ENCODE peak calls at places on chromosome 15, in seven cellular contexts. One of them, this sample, is unnamed.

GRCh38 chr15:70159397-70160009 is 61.8 kb upstream of the TLE3 start:
- DNase-seq in neural crest cell: no peak
- DNase-seq in effector CD4-positive, alpha-beta T cell: no peak
- DNase-seq in thoracic aorta: no peak
- DNase-seq in vagina: no peak
- DNase-seq in NCI-H2081: no peak
- DNase-seq in germinal center: no peak
- DNase-seq in this sample: no peak

GRCh38 chr15:60780147-60780546 is 301.2 kb upstream of the ICE2 start:
- DNase-seq in vagina: no peak
- DNase-seq in NCI-H2081: no peak
- DNase-seq in germinal center: no peak
- DNase-seq in effector CD4-positive, alpha-beta T cell: no peak
- DNase-seq in neural crest cell: no peak
- DNase-seq in thoracic aorta: no peak
- DNase-seq in this sample: no peak

GRCh38 chr15:27492021-27492621 is 521.1 kb downstream of the GABRG3 start:
- DNase-seq in vagina: no peak
- DNase-seq in germinal center: no peak
- DNase-seq in effector CD4-positive, alpha-beta T cell: no peak
- DNase-seq in neural crest cell: no peak
- DNase-seq in NCI-H2081: no peak
- DNase-seq in thoracic aorta: no peak
- DNase-seq in this sample: peak; percentile 85

GRCh38 chr15:28100516-28101195 is 1.5 kb upstream of the OCA2 start:
- DNase-seq in NCI-H2081: no peak
- DNase-seq in thoracic aorta: no peak
- DNase-seq in neural crest cell: no peak
- DNase-seq in germinal center: no peak
- DNase-seq in effector CD4-positive, alpha-beta T cell: no peak
- DNase-seq in vagina: peak; percentile 65
- DNase-seq in this sample: no peak

GRCh38 chr15:98684441-98684840 is 36.1 kb downstream of the IGF1R start:
- DNase-seq in NCI-H2081: no peak
- DNase-seq in germinal center: no peak
- DNase-seq in neural crest cell: no peak
- DNase-seq in thoracic aorta: no peak
- DNase-seq in effector CD4-positive, alpha-beta T cell: no peak
- DNase-seq in vagina: no peak
- DNase-seq in this sample: no peak

GRCh38 chr15:78605201-78605600 is 15.6 kb downstream of the CHRNA3 start:
- DNase-seq in vagina: no peak
- DNase-seq in germinal center: no peak
- DNase-seq in neural crest cell: no peak
- DNase-seq in thoracic aorta: no peak
- DNase-seq in effector CD4-positive, alpha-beta T cell: no peak
- DNase-seq in NCI-H2081: no peak
- DNase-seq in this sample: no peak

GRCh38 chr15:70062321-70062956 is 35.3 kb downstream of the TLE3 start:
- DNase-seq in effector CD4-positive, alpha-beta T cell: no peak
- DNase-seq in vagina: no peak
- DNase-seq in germinal center: no peak
- DNase-seq in NCI-H2081: peak; percentile 84
- DNase-seq in neural crest cell: peak; percentile 55
- DNase-seq in thoracic aorta: no peak
- DNase-seq in this sample: peak; percentile 77

GRCh38 chr15:76903251-76903681 is 1.9 kb downstream of the SCAPER start:
- DNase-seq in thoracic aorta: no peak
- DNase-seq in germinal center: peak; percentile 12
- DNase-seq in effector CD4-positive, alpha-beta T cell: no peak
- DNase-seq in neural crest cell: no peak
- DNase-seq in NCI-H2081: no peak
- DNase-seq in vagina: no peak
- DNase-seq in this sample: peak; percentile 40

GRCh38 chr15:69289312-69290146 is 9.2 kb upstream of the PAQR5 start:
- DNase-seq in effector CD4-positive, alpha-beta T cell: no peak
- DNase-seq in neural crest cell: no peak
- DNase-seq in vagina: no peak
- DNase-seq in germinal center: no peak
- DNase-seq in thoracic aorta: no peak
- DNase-seq in NCI-H2081: no peak
- DNase-seq in this sample: no peak

GRCh38 chr15:31111091-31111647 is 9.6 kb upstream of the TRPM1 start:
- DNase-seq in neural crest cell: no peak
- DNase-seq in thoracic aorta: no peak
- DNase-seq in NCI-H2081: no peak
- DNase-seq in effector CD4-positive, alpha-beta T cell: no peak
- DNase-seq in vagina: no peak
- DNase-seq in germinal center: no peak
- DNase-seq in this sample: no peak

GRCh38 chr15:63070681-63071129 is 28.2 kb downstream of the TPM1 start:
- DNase-seq in thoracic aorta: no peak
- DNase-seq in neural crest cell: no peak
- DNase-seq in NCI-H2081: no peak
- DNase-seq in vagina: no peak
- DNase-seq in germinal center: no peak
- DNase-seq in effector CD4-positive, alpha-beta T cell: no peak
- DNase-seq in this sample: no peak

GRCh38 chr15:38577405-38577987 is 12.9 kb upstream of the RASGRP1 start:
- DNase-seq in neural crest cell: no peak
- DNase-seq in thoracic aorta: no peak
- DNase-seq in NCI-H2081: no peak
- DNase-seq in effector CD4-positive, alpha-beta T cell: no peak
- DNase-seq in vagina: no peak
- DNase-seq in germinal center: no peak
- DNase-seq in this sample: no peak

GRCh38 chr15:80931191-80931590 is 58.4 kb downstream of the MESD start:
- DNase-seq in NCI-H2081: no peak
- DNase-seq in effector CD4-positive, alpha-beta T cell: no peak
- DNase-seq in germinal center: no peak
- DNase-seq in vagina: no peak
- DNase-seq in neural crest cell: no peak
- DNase-seq in thoracic aorta: no peak
- DNase-seq in this sample: no peak

GRCh38 chr15:25170781-25171110 is 216.0 kb downstream of the SNRPN start:
- DNase-seq in effector CD4-positive, alpha-beta T cell: no peak
- DNase-seq in NCI-H2081: no peak
- DNase-seq in thoracic aorta: no peak
- DNase-seq in vagina: no peak
- DNase-seq in germinal center: no peak
- DNase-seq in neural crest cell: no peak
- DNase-seq in this sample: no peak

GRCh38 chr15:72153269-72153668 is 35.1 kb downstream of the SENP8 start:
- DNase-seq in neural crest cell: no peak
- DNase-seq in vagina: no peak
- DNase-seq in effector CD4-positive, alpha-beta T cell: no peak
- DNase-seq in germinal center: no peak
- DNase-seq in NCI-H2081: no peak
- DNase-seq in thoracic aorta: no peak
- DNase-seq in this sample: no peak

GRCh38 chr15:100651253-100651652 is 48.9 kb downstream of the ASB7 start:
- DNase-seq in NCI-H2081: no peak
- DNase-seq in effector CD4-positive, alpha-beta T cell: no peak
- DNase-seq in germinal center: no peak
- DNase-seq in thoracic aorta: no peak
- DNase-seq in vagina: no peak
- DNase-seq in neural crest cell: no peak
- DNase-seq in this sample: no peak

GRCh38 chr15:68417051-68417450 is 14.9 kb downstream of the ITGA11 start:
- DNase-seq in neural crest cell: no peak
- DNase-seq in thoracic aorta: no peak
- DNase-seq in germinal center: no peak
- DNase-seq in effector CD4-positive, alpha-beta T cell: no peak
- DNase-seq in NCI-H2081: no peak
- DNase-seq in vagina: peak; percentile 69
- DNase-seq in this sample: no peak

GRCh38 chr15:93656041-93656440 is 567.0 kb upstream of the RGMA start:
- DNase-seq in NCI-H2081: no peak
- DNase-seq in thoracic aorta: no peak
- DNase-seq in germinal center: no peak
- DNase-seq in neural crest cell: no peak
- DNase-seq in effector CD4-positive, alpha-beta T cell: no peak
- DNase-seq in vagina: no peak
- DNase-seq in this sample: no peak

GRCh38 chr15:79078763-79079395 is 11.7 kb downstream of the RASGRF1 start:
- DNase-seq in effector CD4-positive, alpha-beta T cell: no peak
- DNase-seq in thoracic aorta: no peak
- DNase-seq in vagina: no peak
- DNase-seq in neural crest cell: no peak
- DNase-seq in NCI-H2081: no peak
- DNase-seq in germinal center: peak; percentile 57
- DNase-seq in this sample: no peak

GRCh38 chr15:36024066-36024465 is 478.1 kb upstream of the DPH6 start:
- DNase-seq in germinal center: no peak
- DNase-seq in neural crest cell: no peak
- DNase-seq in vagina: no peak
- DNase-seq in NCI-H2081: no peak
- DNase-seq in thoracic aorta: no peak
- DNase-seq in effector CD4-positive, alpha-beta T cell: no peak
- DNase-seq in this sample: peak; percentile 14

GRCh38 chr15:70116317-70116716 is 18.6 kb upstream of the TLE3 start:
- DNase-seq in thoracic aorta: no peak
- DNase-seq in effector CD4-positive, alpha-beta T cell: no peak
- DNase-seq in vagina: no peak
- DNase-seq in NCI-H2081: no peak
- DNase-seq in germinal center: no peak
- DNase-seq in neural crest cell: no peak
- DNase-seq in this sample: no peak

GRCh38 chr15:35078221-35078915 is 6.7 kb downstream of the NANOGP8 start:
- DNase-seq in germinal center: peak; percentile 49
- DNase-seq in vagina: no peak
- DNase-seq in neural crest cell: peak; percentile 29
- DNase-seq in NCI-H2081: peak; percentile 60
- DNase-seq in effector CD4-positive, alpha-beta T cell: peak; percentile 9
- DNase-seq in thoracic aorta: no peak
- DNase-seq in this sample: peak; percentile 84

GRCh38 chr15:60830479-60830878 is 351.5 kb upstream of the ICE2 start:
- DNase-seq in germinal center: no peak
- DNase-seq in vagina: no peak
- DNase-seq in thoracic aorta: no peak
- DNase-seq in neural crest cell: no peak
- DNase-seq in NCI-H2081: no peak
- DNase-seq in effector CD4-positive, alpha-beta T cell: no peak
- DNase-seq in this sample: no peak

GRCh38 chr15:98187549-98187948 is 227.0 kb downstream of the ARRDC4 start:
- DNase-seq in thoracic aorta: no peak
- DNase-seq in vagina: no peak
- DNase-seq in effector CD4-positive, alpha-beta T cell: no peak
- DNase-seq in NCI-H2081: no peak
- DNase-seq in germinal center: no peak
- DNase-seq in neural crest cell: no peak
- DNase-seq in this sample: no peak

GRCh38 chr15:58069008-58069407 is 3.5 kb upstream of the ALDH1A2 start:
- DNase-seq in effector CD4-positive, alpha-beta T cell: no peak
- DNase-seq in neural crest cell: no peak
- DNase-seq in thoracic aorta: no peak
- DNase-seq in NCI-H2081: no peak
- DNase-seq in vagina: no peak
- DNase-seq in germinal center: no peak
- DNase-seq in this sample: no peak

GRCh38 chr15:81265944-81266775 is 57.8 kb downstream of the STARD5 start:
- DNase-seq in germinal center: peak; percentile 80
- DNase-seq in effector CD4-positive, alpha-beta T cell: peak; percentile 77
- DNase-seq in NCI-H2081: peak; percentile 82
- DNase-seq in neural crest cell: peak; percentile 92
- DNase-seq in vagina: no peak
- DNase-seq in thoracic aorta: peak; percentile 28
- DNase-seq in this sample: peak; percentile 94

GRCh38 chr15:91849749-91850161 is 3.8 kb upstream of the SLCO3A1 start:
- DNase-seq in effector CD4-positive, alpha-beta T cell: no peak
- DNase-seq in vagina: no peak
- DNase-seq in neural crest cell: no peak
- DNase-seq in NCI-H2081: no peak
- DNase-seq in thoracic aorta: no peak
- DNase-seq in germinal center: peak; percentile 58
- DNase-seq in this sample: peak; percentile 51

GRCh38 chr15:70156781-70157261 is 59.1 kb upstream of the TLE3 start:
- DNase-seq in NCI-H2081: no peak
- DNase-seq in thoracic aorta: no peak
- DNase-seq in neural crest cell: no peak
- DNase-seq in germinal center: no peak
- DNase-seq in effector CD4-positive, alpha-beta T cell: no peak
- DNase-seq in vagina: no peak
- DNase-seq in this sample: peak; percentile 59

GRCh38 chr15:46786886-46787285 is 930.4 kb upstream of the SEMA6D start:
- DNase-seq in vagina: no peak
- DNase-seq in germinal center: no peak
- DNase-seq in NCI-H2081: peak; percentile 1
- DNase-seq in neural crest cell: no peak
- DNase-seq in effector CD4-positive, alpha-beta T cell: no peak
- DNase-seq in thoracic aorta: no peak
- DNase-seq in this sample: peak; percentile 32

GRCh38 chr15:60400957-60401356 is 3.2 kb upstream of the ANXA2 start:
- DNase-seq in effector CD4-positive, alpha-beta T cell: no peak
- DNase-seq in germinal center: no peak
- DNase-seq in vagina: no peak
- DNase-seq in neural crest cell: no peak
- DNase-seq in thoracic aorta: no peak
- DNase-seq in NCI-H2081: no peak
- DNase-seq in this sample: no peak

GRCh38 chr15:70054366-70054765 is 43.4 kb downstream of the TLE3 start:
- DNase-seq in effector CD4-positive, alpha-beta T cell: no peak
- DNase-seq in germinal center: no peak
- DNase-seq in neural crest cell: no peak
- DNase-seq in vagina: no peak
- DNase-seq in thoracic aorta: no peak
- DNase-seq in NCI-H2081: no peak
- DNase-seq in this sample: no peak

GRCh38 chr15:55457401-55458022 is 49.2 kb downstream of the PIERCE2 start:
- DNase-seq in germinal center: no peak
- DNase-seq in vagina: no peak
- DNase-seq in thoracic aorta: no peak
- DNase-seq in NCI-H2081: no peak
- DNase-seq in effector CD4-positive, alpha-beta T cell: no peak
- DNase-seq in neural crest cell: no peak
- DNase-seq in this sample: no peak

GRCh38 chr15:90413411-90414379 is 25.7 kb downstream of the IQGAP1 start:
- DNase-seq in germinal center: no peak
- DNase-seq in neural crest cell: no peak
- DNase-seq in vagina: no peak
- DNase-seq in effector CD4-positive, alpha-beta T cell: no peak
- DNase-seq in NCI-H2081: no peak
- DNase-seq in thoracic aorta: no peak
- DNase-seq in this sample: no peak